ENCODE peak calls at places on chromosomes 4 and X, in ten cellular contexts. One of them, this sample, is unnamed.

GRCh38 chr4:109432676-109433075 is 939 bp upstream of the SEC24B start:
- DNase-seq in endodermal cell: no peak
- DNase-seq in lung: no peak
- DNase-seq in fibroblast of the aortic adventitia: peak
- DNase-seq in A549: peak
- DNase-seq in GM23338: no peak
- DNase-seq in lower lobe of right lung: no peak
- DNase-seq in dorsolateral prefrontal cortex: no peak
- DNase-seq in cardiac muscle cell: peak
- DNase-seq in AG04449: peak
- DNase-seq in this sample: no peak

GRCh38 chr4:6884341-6884870 is 25.2 kb upstream of the TBC1D14 start:
- DNase-seq in fibroblast of the aortic adventitia: peak
- DNase-seq in lung: no peak
- DNase-seq in cardiac muscle cell: no peak
- DNase-seq in AG04449: no peak
- DNase-seq in dorsolateral prefrontal cortex: no peak
- DNase-seq in lower lobe of right lung: no peak
- DNase-seq in A549: no peak
- DNase-seq in endodermal cell: peak
- DNase-seq in GM23338: peak
- DNase-seq in this sample: no peak

GRCh38 chr4:108502366-108502765 is 118.0 kb upstream of the RPL34 start:
- DNase-seq in dorsolateral prefrontal cortex: no peak
- DNase-seq in AG04449: no peak
- DNase-seq in cardiac muscle cell: no peak
- DNase-seq in endodermal cell: no peak
- DNase-seq in A549: no peak
- DNase-seq in fibroblast of the aortic adventitia: no peak
- DNase-seq in lower lobe of right lung: no peak
- DNase-seq in GM23338: no peak
- DNase-seq in lung: no peak
- DNase-seq in this sample: no peak

GRCh38 chr4:66688674-66689073 is 856.6 kb downstream of the CENPC start:
- DNase-seq in dorsolateral prefrontal cortex: no peak
- DNase-seq in A549: peak
- DNase-seq in endodermal cell: no peak
- DNase-seq in cardiac muscle cell: peak
- DNase-seq in AG04449: no peak
- DNase-seq in lung: no peak
- DNase-seq in lower lobe of right lung: no peak
- DNase-seq in fibroblast of the aortic adventitia: peak
- DNase-seq in GM23338: peak
- DNase-seq in this sample: no peak

GRCh38 chr4:184400375-184400870 is 73.9 kb downstream of the IRF2 start:
- DNase-seq in fibroblast of the aortic adventitia: peak
- DNase-seq in lung: no peak
- DNase-seq in A549: peak
- DNase-seq in GM23338: no peak
- DNase-seq in cardiac muscle cell: peak
- DNase-seq in dorsolateral prefrontal cortex: no peak
- DNase-seq in lower lobe of right lung: no peak
- DNase-seq in AG04449: peak
- DNase-seq in endodermal cell: no peak
- DNase-seq in this sample: peak

GRCh38 chr4:154416183-154416543 is 75.4 kb downstream of the DCHS2 start:
- DNase-seq in lung: no peak
- DNase-seq in endodermal cell: peak
- DNase-seq in A549: peak
- DNase-seq in cardiac muscle cell: peak
- DNase-seq in dorsolateral prefrontal cortex: no peak
- DNase-seq in lower lobe of right lung: no peak
- DNase-seq in GM23338: peak
- DNase-seq in AG04449: no peak
- DNase-seq in fibroblast of the aortic adventitia: no peak
- DNase-seq in this sample: no peak

GRCh38 chrX:137194164-137194563 is 160.4 kb upstream of the GPR101 start:
- DNase-seq in cardiac muscle cell: peak
- DNase-seq in lower lobe of right lung: no peak
- DNase-seq in endodermal cell: peak
- DNase-seq in AG04449: no peak
- DNase-seq in GM23338: peak
- DNase-seq in A549: peak
- DNase-seq in fibroblast of the aortic adventitia: peak
- DNase-seq in dorsolateral prefrontal cortex: no peak
- DNase-seq in lung: no peak
- DNase-seq in this sample: no peak

GRCh38 chrX:32118832-32119231 is 1047.0 kb upstream of the FTHL17 start:
- DNase-seq in lower lobe of right lung: no peak
- DNase-seq in AG04449: no peak
- DNase-seq in lung: no peak
- DNase-seq in fibroblast of the aortic adventitia: no peak
- DNase-seq in A549: no peak
- DNase-seq in cardiac muscle cell: no peak
- DNase-seq in GM23338: no peak
- DNase-seq in dorsolateral prefrontal cortex: no peak
- DNase-seq in endodermal cell: no peak
- DNase-seq in this sample: no peak

GRCh38 chrX:9311411-9312160 is 153.3 kb upstream of the TBL1X start:
- DNase-seq in dorsolateral prefrontal cortex: no peak
- DNase-seq in AG04449: no peak
- DNase-seq in A549: no peak
- DNase-seq in lower lobe of right lung: no peak
- DNase-seq in GM23338: no peak
- DNase-seq in cardiac muscle cell: no peak
- DNase-seq in lung: no peak
- DNase-seq in endodermal cell: no peak
- DNase-seq in fibroblast of the aortic adventitia: no peak
- DNase-seq in this sample: no peak

GRCh38 chrX:9310596-9310995 is 154.3 kb upstream of the TBL1X start:
- DNase-seq in A549: peak
- DNase-seq in lower lobe of right lung: no peak
- DNase-seq in GM23338: no peak
- DNase-seq in AG04449: no peak
- DNase-seq in dorsolateral prefrontal cortex: no peak
- DNase-seq in cardiac muscle cell: peak
- DNase-seq in lung: no peak
- DNase-seq in fibroblast of the aortic adventitia: peak
- DNase-seq in endodermal cell: no peak
- DNase-seq in this sample: no peak

GRCh38 chrX:9315086-9315485 is 149.8 kb upstream of the TBL1X start:
- DNase-seq in fibroblast of the aortic adventitia: no peak
- DNase-seq in lung: no peak
- DNase-seq in A549: no peak
- DNase-seq in dorsolateral prefrontal cortex: no peak
- DNase-seq in GM23338: no peak
- DNase-seq in AG04449: no peak
- DNase-seq in cardiac muscle cell: no peak
- DNase-seq in endodermal cell: no peak
- DNase-seq in lower lobe of right lung: no peak
- DNase-seq in this sample: no peak

GRCh38 chrX:9316096-9316495 is 148.8 kb upstream of the TBL1X start:
- DNase-seq in endodermal cell: no peak
- DNase-seq in lower lobe of right lung: no peak
- DNase-seq in fibroblast of the aortic adventitia: no peak
- DNase-seq in cardiac muscle cell: no peak
- DNase-seq in dorsolateral prefrontal cortex: no peak
- DNase-seq in lung: no peak
- DNase-seq in AG04449: no peak
- DNase-seq in GM23338: no peak
- DNase-seq in A549: no peak
- DNase-seq in this sample: no peak

GRCh38 chrX:9312922-9313867 is 151.7 kb upstream of the TBL1X start:
- DNase-seq in A549: peak
- DNase-seq in fibroblast of the aortic adventitia: no peak
- DNase-seq in dorsolateral prefrontal cortex: peak
- DNase-seq in endodermal cell: peak
- DNase-seq in lung: peak
- DNase-seq in lower lobe of right lung: peak
- DNase-seq in GM23338: peak
- DNase-seq in AG04449: no peak
- DNase-seq in cardiac muscle cell: no peak
- DNase-seq in this sample: no peak
- TF ChIP-seq CTCF in A549: peak
- TF ChIP-seq CTCF in fibroblast of the aortic adventitia: peak
- TF ChIP-seq CTCF in dorsolateral prefrontal cortex: peak
- TF ChIP-seq CTCF in endodermal cell: peak
- TF ChIP-seq CTCF in lung: peak
- TF ChIP-seq CTCF in lower lobe of right lung: peak
- TF ChIP-seq CTCF in GM23338: peak
- TF ChIP-seq CTCF in AG04449: peak
- TF ChIP-seq CTCF in cardiac muscle cell: peak
- TF ChIP-seq CTCF in this sample: peak

GRCh38 chr4:151540728-151541437 is 131.9 kb downstream of the FHIP1A start:
- DNase-seq in A549: peak
- DNase-seq in endodermal cell: no peak
- DNase-seq in dorsolateral prefrontal cortex: no peak
- DNase-seq in cardiac muscle cell: peak
- DNase-seq in AG04449: peak
- DNase-seq in lung: no peak
- DNase-seq in fibroblast of the aortic adventitia: peak
- DNase-seq in lower lobe of right lung: no peak
- DNase-seq in GM23338: no peak
- DNase-seq in this sample: peak
- H3K4me3 ChIP-seq in A549: no peak
- H3K4me3 ChIP-seq in endodermal cell: no peak
- H3K4me3 ChIP-seq in dorsolateral prefrontal cortex: no peak
- H3K4me3 ChIP-seq in cardiac muscle cell: no peak
- H3K4me3 ChIP-seq in AG04449: peak
- H3K4me3 ChIP-seq in lung: no peak
- H3K4me3 ChIP-seq in fibroblast of the aortic adventitia: no peak
- H3K4me3 ChIP-seq in lower lobe of right lung: no peak
- H3K4me3 ChIP-seq in GM23338: no peak
- H3K4me3 ChIP-seq in this sample: no peak

GRCh38 chrX:114073926-114074325 is 510.0 kb upstream of the HTR2C start:
- DNase-seq in lung: no peak
- DNase-seq in endodermal cell: no peak
- DNase-seq in cardiac muscle cell: no peak
- DNase-seq in fibroblast of the aortic adventitia: no peak
- DNase-seq in AG04449: no peak
- DNase-seq in dorsolateral prefrontal cortex: no peak
- DNase-seq in A549: no peak
- DNase-seq in lower lobe of right lung: no peak
- DNase-seq in GM23338: no peak
- DNase-seq in this sample: no peak

GRCh38 chrX:114077773-114078172 is 506.1 kb upstream of the HTR2C start:
- DNase-seq in endodermal cell: no peak
- DNase-seq in lower lobe of right lung: no peak
- DNase-seq in GM23338: no peak
- DNase-seq in AG04449: no peak
- DNase-seq in lung: no peak
- DNase-seq in A549: no peak
- DNase-seq in dorsolateral prefrontal cortex: no peak
- DNase-seq in fibroblast of the aortic adventitia: no peak
- DNase-seq in cardiac muscle cell: no peak
- DNase-seq in this sample: no peak

GRCh38 chrX:114071412-114071811 is 512.5 kb upstream of the HTR2C start:
- DNase-seq in lower lobe of right lung: peak
- DNase-seq in GM23338: no peak
- DNase-seq in fibroblast of the aortic adventitia: no peak
- DNase-seq in dorsolateral prefrontal cortex: no peak
- DNase-seq in A549: no peak
- DNase-seq in endodermal cell: no peak
- DNase-seq in AG04449: no peak
- DNase-seq in cardiac muscle cell: no peak
- DNase-seq in lung: no peak
- DNase-seq in this sample: no peak

DNA sequence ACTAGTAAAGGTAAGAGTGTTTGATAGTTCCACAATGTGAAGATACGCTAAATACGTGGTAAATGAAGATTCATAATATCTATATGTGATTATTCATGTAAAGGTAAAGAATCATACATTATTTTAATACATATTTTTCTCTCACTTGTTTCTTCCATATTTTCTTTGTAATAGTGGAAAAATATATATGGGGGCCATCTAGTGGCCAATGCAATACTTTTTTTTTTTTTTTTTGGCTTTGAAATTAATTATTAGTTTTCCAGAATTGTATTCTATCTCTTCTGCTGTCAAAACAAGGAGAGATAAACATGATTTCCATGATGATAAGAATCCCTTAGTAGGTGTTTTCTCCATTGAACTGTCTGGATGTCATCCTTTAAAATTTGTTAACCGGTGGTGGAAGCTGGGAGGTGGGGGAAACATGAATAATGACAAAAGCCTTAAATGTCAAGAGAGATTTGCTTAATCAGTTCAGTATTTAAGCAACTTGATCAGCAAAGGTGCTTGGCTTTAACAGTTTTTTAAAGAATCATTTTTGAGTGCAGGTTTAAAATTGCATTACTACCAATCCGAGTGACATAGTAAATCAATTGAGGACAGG is 508.7 kb upstream of the HTR2C start:
- DNase-seq in GM23338: no peak
- DNase-seq in lower lobe of right lung: no peak
- DNase-seq in dorsolateral prefrontal cortex: no peak
- DNase-seq in AG04449: no peak
- DNase-seq in fibroblast of the aortic adventitia: peak
- DNase-seq in A549: no peak
- DNase-seq in lung: no peak
- DNase-seq in endodermal cell: no peak
- DNase-seq in cardiac muscle cell: no peak
- DNase-seq in this sample: no peak
- TF ChIP-seq CTCF in GM23338: no peak
- TF ChIP-seq CTCF in lower lobe of right lung: peak
- TF ChIP-seq CTCF in dorsolateral prefrontal cortex: peak
- TF ChIP-seq CTCF in AG04449: no peak
- TF ChIP-seq CTCF in fibroblast of the aortic adventitia: peak
- TF ChIP-seq CTCF in A549: peak
- TF ChIP-seq CTCF in lung: no peak
- TF ChIP-seq CTCF in endodermal cell: peak
- TF ChIP-seq CTCF in cardiac muscle cell: peak
- TF ChIP-seq CTCF in this sample: no peak

GRCh38 chr4:1512081-1512737 is 106.0 kb upstream of the NKX1-1 start:
- DNase-seq in endodermal cell: no peak
- DNase-seq in AG04449: no peak
- DNase-seq in cardiac muscle cell: no peak
- DNase-seq in dorsolateral prefrontal cortex: no peak
- DNase-seq in fibroblast of the aortic adventitia: no peak
- DNase-seq in lower lobe of right lung: peak
- DNase-seq in GM23338: no peak
- DNase-seq in A549: no peak
- DNase-seq in lung: no peak
- DNase-seq in this sample: no peak

GRCh38 chr4:1514612-1515011 is 108.4 kb upstream of the NKX1-1 start:
- DNase-seq in dorsolateral prefrontal cortex: no peak
- DNase-seq in AG04449: no peak
- DNase-seq in lower lobe of right lung: no peak
- DNase-seq in A549: no peak
- DNase-seq in lung: no peak
- DNase-seq in endodermal cell: no peak
- DNase-seq in fibroblast of the aortic adventitia: no peak
- DNase-seq in cardiac muscle cell: no peak
- DNase-seq in GM23338: no peak
- DNase-seq in this sample: no peak

GRCh38 chr4:1511441-1512041 is 105.3 kb upstream of the NKX1-1 start:
- DNase-seq in A549: peak
- DNase-seq in GM23338: peak
- DNase-seq in endodermal cell: peak
- DNase-seq in fibroblast of the aortic adventitia: peak
- DNase-seq in lung: no peak
- DNase-seq in AG04449: no peak
- DNase-seq in cardiac muscle cell: peak
- DNase-seq in lower lobe of right lung: peak
- DNase-seq in dorsolateral prefrontal cortex: no peak
- DNase-seq in this sample: no peak

GRCh38 chr4:1513936-1514483 is 107.8 kb upstream of the NKX1-1 start:
- DNase-seq in fibroblast of the aortic adventitia: no peak
- DNase-seq in cardiac muscle cell: no peak
- DNase-seq in dorsolateral prefrontal cortex: no peak
- DNase-seq in GM23338: no peak
- DNase-seq in lower lobe of right lung: no peak
- DNase-seq in A549: no peak
- DNase-seq in endodermal cell: no peak
- DNase-seq in AG04449: no peak
- DNase-seq in lung: no peak
- DNase-seq in this sample: no peak

DNA sequence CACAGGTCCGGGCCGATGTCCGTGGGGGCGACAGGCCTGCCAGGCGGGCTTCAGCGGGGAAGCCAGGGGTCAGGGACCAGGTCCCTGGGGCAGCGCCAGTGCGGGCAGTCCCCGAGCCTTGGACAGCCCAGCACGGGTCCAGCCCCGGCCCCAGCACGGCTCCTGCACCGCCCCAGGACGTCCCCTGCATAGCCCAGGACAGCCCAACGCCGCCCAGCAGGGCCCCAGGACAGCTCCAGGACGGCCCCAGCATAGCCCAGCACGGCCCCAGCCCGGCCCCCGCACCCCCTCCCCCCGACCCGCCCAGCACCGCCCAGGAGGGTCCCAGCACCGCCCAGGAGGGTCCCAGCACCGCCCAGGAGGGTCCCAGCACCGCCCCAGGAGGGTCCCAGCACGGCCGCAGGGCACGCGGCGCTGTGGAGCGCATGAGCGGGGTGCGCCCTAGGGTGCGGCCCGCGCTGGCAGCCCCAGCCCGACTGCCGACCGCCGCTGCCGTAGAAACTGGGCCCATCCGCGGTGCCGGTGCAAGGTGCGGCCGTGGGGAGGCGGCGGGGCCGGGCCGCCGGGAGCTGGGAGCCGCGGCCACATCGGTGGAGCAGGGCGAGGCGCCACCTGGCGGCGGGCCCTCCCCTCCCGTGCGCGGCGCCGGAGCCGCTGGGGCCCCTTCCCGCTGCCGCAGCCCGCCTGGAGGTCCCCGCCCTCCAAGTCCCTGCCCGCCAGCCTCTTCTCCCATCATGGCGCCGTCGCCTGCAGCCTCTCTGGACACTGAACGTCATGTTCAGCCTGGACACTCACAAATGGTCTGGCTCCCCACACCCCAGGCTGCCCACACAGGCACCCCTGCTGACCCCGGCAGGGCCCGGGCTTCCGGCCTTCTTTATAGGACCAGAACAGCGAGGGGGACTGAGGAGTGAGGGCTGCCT is 106.8 kb upstream of the NKX1-1 start:
- DNase-seq in lower lobe of right lung: peak
- DNase-seq in AG04449: no peak
- DNase-seq in lung: no peak
- DNase-seq in A549: peak
- DNase-seq in cardiac muscle cell: peak
- DNase-seq in GM23338: peak
- DNase-seq in endodermal cell: peak
- DNase-seq in fibroblast of the aortic adventitia: no peak
- DNase-seq in dorsolateral prefrontal cortex: no peak
- DNase-seq in this sample: no peak
- H3K4me3 ChIP-seq in lower lobe of right lung: peak
- H3K4me3 ChIP-seq in AG04449: no peak
- H3K4me3 ChIP-seq in lung: no peak
- H3K4me3 ChIP-seq in A549: peak
- H3K4me3 ChIP-seq in cardiac muscle cell: peak
- H3K4me3 ChIP-seq in GM23338: peak
- H3K4me3 ChIP-seq in endodermal cell: no peak
- H3K4me3 ChIP-seq in fibroblast of the aortic adventitia: no peak
- H3K4me3 ChIP-seq in dorsolateral prefrontal cortex: peak
- H3K4me3 ChIP-seq in this sample: no peak

This sample was measured in HFF-Myc.